ENCODE peak calls at places on chromosomes 16 and 17, in four cellular contexts. A, K, H and B are unnamed samples.

GRCh38 chr17:39178516-39178915 is 12.6 kb upstream of the ARL5C start:
- DNase-seq in A (no peak), K (no peak), H (no peak), B (no peak)

GRCh38 chr16:651844-652243 is 2.7 kb downstream of the WDR90 start:
- DNase-seq in A (no peak), K (no peak), H (no peak), B (no peak)

GRCh38 chr16:79509221-79509631 is 91.3 kb downstream of the MAF start:
- DNase-seq in A (no peak), K (no peak), H (no peak), B (peak; percentile 11)

GRCh38 chr16:30659507-30660423 is 1.5 kb downstream of the FBRS start:
- DNase-seq in A (no peak), K (peak; percentile 34), H (no peak), B (no peak)

GRCh38 chr17:72603346-72604242 is 482.8 kb downstream of the SOX9 start:
- DNase-seq in A (no peak), K (no peak), H (no peak), B (no peak)

GRCh38 chr16:69567031-69567680 is 1.4 kb downstream of the NFAT5 start:
- DNase-seq in A (peak; percentile 56), K (no peak), H (no peak), B (peak; percentile 65)

GRCh38 chr17:72735089-72735488 is 357.4 kb downstream of the SLC39A11 start:
- DNase-seq in A (no peak), K (no peak), H (no peak), B (no peak)

GRCh38 chr17:78940708-78941107 is 15.5 kb upstream of the TIMP2 start:
- DNase-seq in A (no peak), K (no peak), H (no peak), B (peak; percentile 81)

GRCh38 chr16:85528528-85529387 is 84.4 kb upstream of the GSE1 start:
- DNase-seq in A (peak; percentile 36), K (no peak), H (no peak), B (no peak)

GRCh38 chr17:42985225-42985624 is 4.9 kb downstream of the RUNDC1 start:
- DNase-seq in A (peak; percentile 76), K (no peak), H (no peak), B (no peak)

GRCh38 chr17:54932711-54933110 is 32.1 kb downstream of the TOM1L1 start:
- DNase-seq in A (no peak), K (no peak), H (no peak), B (no peak)

GRCh38 chr17:49616086-49616485 is 40.4 kb downstream of the NXPH3 start:
- DNase-seq in A (no peak), K (no peak), H (no peak), B (no peak)

GRCh38 chr17:31564883-31565297 is 173.4 kb downstream of the RAB11FIP4 start:
- DNase-seq in A (no peak), K (no peak), H (no peak), B (peak; percentile 61)

GRCh38 chr16:30585022-30585399 is 486 bp downstream of the ZNF785 start:
- DNase-seq in A (no peak), K (no peak), H (no peak), B (peak; percentile 58)

GRCh38 chr17:79033046-79033616 is 9.2 kb downstream of the C1QTNF1 start:
- DNase-seq in A (no peak), K (no peak), H (no peak), B (no peak)

GRCh38 chr17:78272181-78272913 is 40.9 kb downstream of the TMEM235 start:
- DNase-seq in A (peak; percentile 67), K (no peak), H (no peak), B (peak; percentile 94)